ENCODE peak calls at places on chromosomes 16 and 17, in nine cellular contexts. One of them, this sample, is unnamed.

GRCh38 chr17:82823004-82823403 is 16.8 kb downstream of the ZNF750 start:
- DNase-seq in AG09319: no peak
- DNase-seq in hepatocyte: no peak
- DNase-seq in left ventricle myocardium inferior: no peak
- DNase-seq in Calu3: no peak
- DNase-seq in lung: no peak
- DNase-seq in uterus: no peak
- DNase-seq in endothelial cell: peak; percentile 41
- DNase-seq in left lung: peak; percentile 57
- DNase-seq in this sample: no peak

GRCh38 chr17:58920773-58921172 is 165.1 kb downstream of the PPM1E start:
- DNase-seq in AG09319: no peak
- DNase-seq in hepatocyte: no peak
- DNase-seq in left ventricle myocardium inferior: no peak
- DNase-seq in Calu3: no peak
- DNase-seq in lung: no peak
- DNase-seq in uterus: no peak
- DNase-seq in endothelial cell: no peak
- DNase-seq in left lung: no peak
- DNase-seq in this sample: no peak

GRCh38 chr17:75652934-75653549 is 13.9 kb downstream of the RECQL5 start:
- DNase-seq in AG09319: no peak
- DNase-seq in hepatocyte: peak; percentile 67
- DNase-seq in left ventricle myocardium inferior: no peak
- DNase-seq in Calu3: peak; percentile 63
- DNase-seq in lung: no peak
- DNase-seq in uterus: no peak
- DNase-seq in endothelial cell: peak; percentile 57
- DNase-seq in left lung: no peak
- DNase-seq in this sample: no peak

GRCh38 chr17:77644981-77645380 is 313.5 kb upstream of the TNRC6C start:
- DNase-seq in AG09319: no peak
- DNase-seq in hepatocyte: no peak
- DNase-seq in left ventricle myocardium inferior: no peak
- DNase-seq in Calu3: no peak
- DNase-seq in lung: no peak
- DNase-seq in uterus: no peak
- DNase-seq in endothelial cell: no peak
- DNase-seq in left lung: no peak
- DNase-seq in this sample: peak; percentile 80

GRCh38 chr16:11380836-11381235 is 35.6 kb downstream of the RMI2 start:
- DNase-seq in AG09319: no peak
- DNase-seq in hepatocyte: no peak
- DNase-seq in left ventricle myocardium inferior: no peak
- DNase-seq in Calu3: no peak
- DNase-seq in lung: no peak
- DNase-seq in uterus: no peak
- DNase-seq in endothelial cell: no peak
- DNase-seq in left lung: no peak
- DNase-seq in this sample: no peak

GRCh38 chr16:1696863-1697262 is 9.1 kb upstream of the MAPK8IP3 start:
- DNase-seq in AG09319: no peak
- DNase-seq in hepatocyte: no peak
- DNase-seq in left ventricle myocardium inferior: no peak
- DNase-seq in Calu3: no peak
- DNase-seq in lung: no peak
- DNase-seq in uterus: no peak
- DNase-seq in endothelial cell: no peak
- DNase-seq in left lung: no peak
- DNase-seq in this sample: no peak

GRCh38 chr16:72961863-72962262 is 86.1 kb downstream of the ZFHX3 start:
- DNase-seq in AG09319: no peak
- DNase-seq in hepatocyte: no peak
- DNase-seq in left ventricle myocardium inferior: no peak
- DNase-seq in Calu3: no peak
- DNase-seq in lung: no peak
- DNase-seq in uterus: no peak
- DNase-seq in endothelial cell: no peak
- DNase-seq in left lung: no peak
- DNase-seq in this sample: no peak

GRCh38 chr16:30628628-30629342 is 18.6 kb upstream of the ZNF689 start:
- DNase-seq in AG09319: peak; percentile 43
- DNase-seq in hepatocyte: peak; percentile 85
- DNase-seq in left ventricle myocardium inferior: peak; percentile 88
- DNase-seq in Calu3: peak; percentile 93
- DNase-seq in lung: peak; percentile 89
- DNase-seq in uterus: peak; percentile 81
- DNase-seq in endothelial cell: peak; percentile 88
- DNase-seq in left lung: peak; percentile 94
- DNase-seq in this sample: peak; percentile 66

GRCh38 chr16:80614908-80615696 is 74.3 kb downstream of the DYNLRB2 start:
- DNase-seq in AG09319: no peak
- DNase-seq in hepatocyte: peak; percentile 28
- DNase-seq in left ventricle myocardium inferior: no peak
- DNase-seq in Calu3: no peak
- DNase-seq in lung: no peak
- DNase-seq in uterus: no peak
- DNase-seq in endothelial cell: no peak
- DNase-seq in left lung: no peak
- DNase-seq in this sample: no peak

GRCh38 chr17:76088868-76089576 is 10.0 kb downstream of the ZACN start:
- DNase-seq in AG09319: no peak
- DNase-seq in hepatocyte: no peak
- DNase-seq in left ventricle myocardium inferior: no peak
- DNase-seq in Calu3: no peak
- DNase-seq in lung: no peak
- DNase-seq in uterus: no peak
- DNase-seq in endothelial cell: no peak
- DNase-seq in left lung: no peak
- DNase-seq in this sample: peak; percentile 12

GRCh38 chr17:47925677-47925987 is 15.7 kb upstream of the PNPO start:
- DNase-seq in AG09319: no peak
- DNase-seq in hepatocyte: no peak
- DNase-seq in left ventricle myocardium inferior: no peak
- DNase-seq in Calu3: no peak
- DNase-seq in lung: no peak
- DNase-seq in uterus: no peak
- DNase-seq in endothelial cell: no peak
- DNase-seq in left lung: no peak
- DNase-seq in this sample: no peak

GRCh38 chr17:8940866-8941471 is 24.5 kb downstream of the PIK3R5 start:
- DNase-seq in AG09319: no peak
- DNase-seq in hepatocyte: no peak
- DNase-seq in left ventricle myocardium inferior: no peak
- DNase-seq in Calu3: no peak
- DNase-seq in lung: no peak
- DNase-seq in uterus: no peak
- DNase-seq in endothelial cell: no peak
- DNase-seq in left lung: no peak
- DNase-seq in this sample: no peak

GRCh38 chr16:84141143-84141670 is 3.8 kb downstream of the HSDL1 start:
- DNase-seq in AG09319: no peak
- DNase-seq in hepatocyte: no peak
- DNase-seq in left ventricle myocardium inferior: no peak
- DNase-seq in Calu3: peak; percentile 15
- DNase-seq in lung: no peak
- DNase-seq in uterus: no peak
- DNase-seq in endothelial cell: no peak
- DNase-seq in left lung: no peak
- DNase-seq in this sample: no peak

GRCh38 chr17:59858167-59858790 is 34.5 kb downstream of the TUBD1 start:
- DNase-seq in AG09319: peak; percentile 40
- DNase-seq in hepatocyte: no peak
- DNase-seq in left ventricle myocardium inferior: no peak
- DNase-seq in Calu3: no peak
- DNase-seq in lung: no peak
- DNase-seq in uterus: no peak
- DNase-seq in endothelial cell: no peak
- DNase-seq in left lung: no peak
- DNase-seq in this sample: no peak

GRCh38 chr16:52069866-52070265 is 477.1 kb downstream of the TOX3 start:
- DNase-seq in AG09319: no peak
- DNase-seq in hepatocyte: peak; percentile 71
- DNase-seq in left ventricle myocardium inferior: no peak
- DNase-seq in Calu3: peak; percentile 40
- DNase-seq in lung: no peak
- DNase-seq in uterus: no peak
- DNase-seq in endothelial cell: peak; percentile 19
- DNase-seq in left lung: no peak
- DNase-seq in this sample: no peak

GRCh38 chr17:74432484-74433391 is 850 bp downstream of the GPRC5C start:
- DNase-seq in AG09319: no peak
- DNase-seq in hepatocyte: peak; percentile 53
- DNase-seq in left ventricle myocardium inferior: no peak
- DNase-seq in Calu3: no peak
- DNase-seq in lung: no peak
- DNase-seq in uterus: no peak
- DNase-seq in endothelial cell: no peak
- DNase-seq in left lung: peak; percentile 69
- DNase-seq in this sample: no peak

GRCh38 chr17:16325964-16326363 is 27.3 kb downstream of the CENPV start:
- DNase-seq in AG09319: no peak
- DNase-seq in hepatocyte: no peak
- DNase-seq in left ventricle myocardium inferior: no peak
- DNase-seq in Calu3: no peak
- DNase-seq in lung: no peak
- DNase-seq in uterus: no peak
- DNase-seq in endothelial cell: no peak
- DNase-seq in left lung: no peak
- DNase-seq in this sample: no peak

GRCh38 chr16:49491111-49491670 is 117.6 kb downstream of the C16orf78 start:
- DNase-seq in AG09319: no peak
- DNase-seq in hepatocyte: no peak
- DNase-seq in left ventricle myocardium inferior: no peak
- DNase-seq in Calu3: no peak
- DNase-seq in lung: no peak
- DNase-seq in uterus: no peak
- DNase-seq in endothelial cell: no peak
- DNase-seq in left lung: no peak
- DNase-seq in this sample: no peak

GRCh38 chr16:11149011-11149616 is 106.9 kb downstream of the SOCS1 start:
- DNase-seq in AG09319: no peak
- DNase-seq in hepatocyte: peak; percentile 47
- DNase-seq in left ventricle myocardium inferior: no peak
- DNase-seq in Calu3: no peak
- DNase-seq in lung: no peak
- DNase-seq in uterus: no peak
- DNase-seq in endothelial cell: no peak
- DNase-seq in left lung: peak; percentile 55
- DNase-seq in this sample: no peak

GRCh38 chr17:30554839-30555751 is 77.9 kb downstream of the GOSR1 start:
- DNase-seq in AG09319: no peak
- DNase-seq in hepatocyte: no peak
- DNase-seq in left ventricle myocardium inferior: no peak
- DNase-seq in Calu3: peak; percentile 29
- DNase-seq in lung: no peak
- DNase-seq in uterus: no peak
- DNase-seq in endothelial cell: peak; percentile 45
- DNase-seq in left lung: peak; percentile 63
- DNase-seq in this sample: no peak

DNA sequence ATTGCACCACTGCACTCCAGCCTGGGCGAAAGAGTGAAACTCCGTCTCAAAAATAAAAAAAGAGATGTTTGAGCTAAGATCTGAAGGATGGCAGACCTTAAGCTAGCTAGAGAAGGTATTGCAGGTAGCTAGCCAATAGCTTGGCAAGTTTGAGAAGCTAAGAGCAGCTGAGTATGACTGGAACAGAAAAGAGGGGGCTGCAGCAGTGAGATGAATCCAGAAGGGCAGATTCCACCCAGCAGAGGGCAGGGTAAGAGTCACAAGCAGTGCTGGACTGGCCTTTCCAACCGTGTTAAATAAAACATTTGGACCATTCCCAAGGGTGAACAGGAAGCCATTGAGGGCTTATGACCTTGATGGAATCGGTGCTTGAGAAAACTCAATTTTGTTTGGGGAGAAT is 5.7 kb upstream of the PHAF1 start:
- DNase-seq in AG09319: no peak
- DNase-seq in hepatocyte: peak; percentile 26
- DNase-seq in left ventricle myocardium inferior: no peak
- DNase-seq in Calu3: peak; percentile 39
- DNase-seq in lung: no peak
- DNase-seq in uterus: no peak
- DNase-seq in endothelial cell: peak; percentile 21
- DNase-seq in left lung: no peak
- DNase-seq in this sample: no peak
- TF ChIP-seq CTCF in AG09319: peak; percentile 28
- TF ChIP-seq CTCF in hepatocyte: peak; percentile 34
- TF ChIP-seq CTCF in left ventricle myocardium inferior: peak; percentile 48
- TF ChIP-seq CTCF in Calu3: no peak
- TF ChIP-seq CTCF in lung: no peak
- TF ChIP-seq CTCF in uterus: peak; percentile 26
- TF ChIP-seq CTCF in endothelial cell: no peak
- TF ChIP-seq CTCF in left lung: no peak
- TF ChIP-seq CTCF in this sample: peak; percentile 37

DNA sequence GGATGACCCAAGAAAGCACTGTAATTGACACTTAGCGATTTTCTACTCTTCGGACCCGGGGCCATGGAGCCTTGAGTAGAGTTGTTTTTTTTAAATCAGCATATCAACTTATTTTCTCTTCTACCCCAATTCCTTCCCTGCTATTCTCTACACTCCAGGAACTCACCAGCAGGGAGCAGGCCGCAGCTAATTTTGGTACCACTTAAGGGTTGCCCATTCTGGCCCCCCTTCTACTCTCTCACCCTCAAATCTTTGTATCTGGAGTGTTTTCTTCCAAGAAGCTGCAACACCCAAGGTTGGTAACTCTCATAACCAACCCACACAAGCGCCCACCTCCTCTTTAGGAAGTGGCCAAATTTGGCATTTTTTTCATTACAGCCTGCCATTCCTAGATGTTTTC is 5.5 kb upstream of the ERAL1 start:
- DNase-seq in AG09319: no peak
- DNase-seq in hepatocyte: no peak
- DNase-seq in left ventricle myocardium inferior: no peak
- DNase-seq in Calu3: no peak
- DNase-seq in lung: no peak
- DNase-seq in uterus: no peak
- DNase-seq in endothelial cell: no peak
- DNase-seq in left lung: no peak
- DNase-seq in this sample: no peak
- TF ChIP-seq CTCF in AG09319: no peak
- TF ChIP-seq CTCF in hepatocyte: no peak
- TF ChIP-seq CTCF in left ventricle myocardium inferior: no peak
- TF ChIP-seq CTCF in Calu3: no peak
- TF ChIP-seq CTCF in lung: no peak
- TF ChIP-seq CTCF in uterus: no peak
- TF ChIP-seq CTCF in endothelial cell: no peak
- TF ChIP-seq CTCF in left lung: no peak
- TF ChIP-seq CTCF in this sample: peak; percentile 11

GRCh38 chr16:26765087-26765486 is 301.6 kb upstream of the C16orf82 start:
- DNase-seq in AG09319: no peak
- DNase-seq in hepatocyte: peak; percentile 13
- DNase-seq in left ventricle myocardium inferior: no peak
- DNase-seq in Calu3: peak; percentile 16
- DNase-seq in lung: no peak
- DNase-seq in uterus: no peak
- DNase-seq in endothelial cell: peak; percentile 18
- DNase-seq in left lung: no peak
- DNase-seq in this sample: no peak
- TF ChIP-seq CTCF in AG09319: peak; percentile 20
- TF ChIP-seq CTCF in hepatocyte: no peak
- TF ChIP-seq CTCF in left ventricle myocardium inferior: peak; percentile 61
- TF ChIP-seq CTCF in Calu3: no peak
- TF ChIP-seq CTCF in lung: no peak
- TF ChIP-seq CTCF in uterus: no peak
- TF ChIP-seq CTCF in endothelial cell: peak; percentile 33
- TF ChIP-seq CTCF in left lung: peak; percentile 41
- TF ChIP-seq CTCF in this sample: no peak

GRCh38 chr17:792277-792676 is 10.1 kb downstream of the MRM3 start:
- DNase-seq in AG09319: no peak
- DNase-seq in hepatocyte: no peak
- DNase-seq in left ventricle myocardium inferior: no peak
- DNase-seq in Calu3: no peak
- DNase-seq in lung: no peak
- DNase-seq in uterus: no peak
- DNase-seq in endothelial cell: no peak
- DNase-seq in left lung: no peak
- DNase-seq in this sample: no peak
- TF ChIP-seq CTCF in AG09319: no peak
- TF ChIP-seq CTCF in hepatocyte: no peak
- TF ChIP-seq CTCF in left ventricle myocardium inferior: no peak
- TF ChIP-seq CTCF in Calu3: no peak
- TF ChIP-seq CTCF in lung: no peak
- TF ChIP-seq CTCF in uterus: no peak
- TF ChIP-seq CTCF in endothelial cell: no peak
- TF ChIP-seq CTCF in left lung: no peak
- TF ChIP-seq CTCF in this sample: no peak